ENCODE peak calls at places on chromosomes 1 and 21, in nine cellular contexts. One of them, this sample, is unnamed.

GRCh38 chr1:65918564-65918963 is 125.9 kb downstream of the PDE4B start:
- DNase-seq in neural progenitor cell: no peak
- DNase-seq in pancreas: no peak
- DNase-seq in GM23338: no peak
- DNase-seq in AG04450: no peak
- DNase-seq in heart left ventricle: no peak
- DNase-seq in stomach: no peak
- DNase-seq in DND-41: no peak
- DNase-seq in uterus: no peak
- DNase-seq in this sample: no peak

GRCh38 chr21:36254106-36254941 is 65.7 kb upstream of the MORC3 start:
- DNase-seq in AG04450: no peak
- DNase-seq in stomach: no peak
- DNase-seq in pancreas: no peak
- DNase-seq in uterus: no peak
- DNase-seq in neural progenitor cell: peak
- DNase-seq in DND-41: no peak
- DNase-seq in GM23338: peak
- DNase-seq in heart left ventricle: no peak
- DNase-seq in this sample: no peak

GRCh38 chr1:100428160-100428559 is 75.9 kb downstream of the CDC14A start:
- DNase-seq in GM23338: no peak
- DNase-seq in AG04450: no peak
- DNase-seq in uterus: no peak
- DNase-seq in heart left ventricle: no peak
- DNase-seq in DND-41: no peak
- DNase-seq in neural progenitor cell: no peak
- DNase-seq in stomach: no peak
- DNase-seq in pancreas: no peak
- DNase-seq in this sample: no peak

GRCh38 chr1:10510520-10511493 is 36.1 kb downstream of the PEX14 start:
- DNase-seq in DND-41: peak
- DNase-seq in GM23338: no peak
- DNase-seq in AG04450: peak
- DNase-seq in uterus: no peak
- DNase-seq in heart left ventricle: no peak
- DNase-seq in stomach: no peak
- DNase-seq in neural progenitor cell: no peak
- DNase-seq in pancreas: no peak
- DNase-seq in this sample: peak

GRCh38 chr1:194705123-194705522 is 1518.7 kb upstream of the B3GALT2 start:
- DNase-seq in neural progenitor cell: no peak
- DNase-seq in GM23338: no peak
- DNase-seq in stomach: no peak
- DNase-seq in AG04450: no peak
- DNase-seq in DND-41: no peak
- DNase-seq in uterus: no peak
- DNase-seq in pancreas: no peak
- DNase-seq in heart left ventricle: no peak
- DNase-seq in this sample: no peak

GRCh38 chr1:241411056-241411775 is 54.2 kb upstream of the RGS7 start:
- DNase-seq in neural progenitor cell: no peak
- DNase-seq in GM23338: no peak
- DNase-seq in heart left ventricle: no peak
- DNase-seq in AG04450: no peak
- DNase-seq in pancreas: no peak
- DNase-seq in DND-41: no peak
- DNase-seq in uterus: no peak
- DNase-seq in stomach: peak
- DNase-seq in this sample: no peak

GRCh38 chr1:168834225-168834872 is 105.3 kb upstream of the DPT start:
- DNase-seq in DND-41: no peak
- DNase-seq in stomach: no peak
- DNase-seq in GM23338: no peak
- DNase-seq in pancreas: no peak
- DNase-seq in uterus: no peak
- DNase-seq in AG04450: no peak
- DNase-seq in neural progenitor cell: no peak
- DNase-seq in heart left ventricle: no peak
- DNase-seq in this sample: no peak

GRCh38 chr1:62097464-62097863 is 97.2 kb upstream of the L1TD1 start:
- DNase-seq in stomach: no peak
- DNase-seq in heart left ventricle: no peak
- DNase-seq in GM23338: no peak
- DNase-seq in AG04450: no peak
- DNase-seq in DND-41: no peak
- DNase-seq in neural progenitor cell: no peak
- DNase-seq in uterus: no peak
- DNase-seq in pancreas: no peak
- DNase-seq in this sample: no peak

GRCh38 chr1:2199042-2199810 is 4.7 kb upstream of the FAAP20 start:
- DNase-seq in pancreas: peak
- DNase-seq in stomach: peak
- DNase-seq in heart left ventricle: peak
- DNase-seq in AG04450: peak
- DNase-seq in uterus: peak
- DNase-seq in GM23338: peak
- DNase-seq in DND-41: no peak
- DNase-seq in neural progenitor cell: peak
- DNase-seq in this sample: peak

GRCh38 chr1:180519846-180520245 is 17.5 kb upstream of the ACBD6 start:
- DNase-seq in stomach: no peak
- DNase-seq in DND-41: no peak
- DNase-seq in uterus: no peak
- DNase-seq in heart left ventricle: no peak
- DNase-seq in pancreas: no peak
- DNase-seq in AG04450: no peak
- DNase-seq in GM23338: no peak
- DNase-seq in neural progenitor cell: no peak
- DNase-seq in this sample: no peak

GRCh38 chr1:89287182-89288050 is 14.8 kb upstream of the GBP5 start:
- DNase-seq in uterus: no peak
- DNase-seq in neural progenitor cell: no peak
- DNase-seq in heart left ventricle: no peak
- DNase-seq in GM23338: no peak
- DNase-seq in DND-41: no peak
- DNase-seq in pancreas: no peak
- DNase-seq in AG04450: no peak
- DNase-seq in stomach: no peak
- DNase-seq in this sample: no peak

GRCh38 chr1:42282024-42282579 is 52.9 kb downstream of the FOXJ3 start:
- DNase-seq in AG04450: peak
- DNase-seq in neural progenitor cell: no peak
- DNase-seq in DND-41: no peak
- DNase-seq in heart left ventricle: no peak
- DNase-seq in uterus: no peak
- DNase-seq in GM23338: no peak
- DNase-seq in stomach: no peak
- DNase-seq in pancreas: no peak
- DNase-seq in this sample: no peak

GRCh38 chr1:232620356-232620841 is 9.5 kb downstream of the SIPA1L2 start:
- DNase-seq in heart left ventricle: peak
- DNase-seq in DND-41: no peak
- DNase-seq in stomach: no peak
- DNase-seq in neural progenitor cell: no peak
- DNase-seq in AG04450: no peak
- DNase-seq in GM23338: peak
- DNase-seq in pancreas: peak
- DNase-seq in uterus: peak
- DNase-seq in this sample: no peak

GRCh38 chr1:214187152-214187900 is 93.6 kb upstream of the SMYD2 start:
- DNase-seq in heart left ventricle: peak
- DNase-seq in GM23338: peak
- DNase-seq in stomach: no peak
- DNase-seq in DND-41: no peak
- DNase-seq in neural progenitor cell: peak
- DNase-seq in AG04450: no peak
- DNase-seq in pancreas: no peak
- DNase-seq in uterus: no peak
- DNase-seq in this sample: no peak

GRCh38 chr1:184535191-184535970 is 148.6 kb downstream of the C1orf21 start:
- DNase-seq in uterus: no peak
- DNase-seq in GM23338: no peak
- DNase-seq in stomach: no peak
- DNase-seq in neural progenitor cell: no peak
- DNase-seq in AG04450: no peak
- DNase-seq in DND-41: no peak
- DNase-seq in heart left ventricle: no peak
- DNase-seq in pancreas: no peak
- DNase-seq in this sample: no peak

GRCh38 chr1:200211157-200211556 is 183.6 kb downstream of the NR5A2 start:
- DNase-seq in heart left ventricle: no peak
- DNase-seq in GM23338: no peak
- DNase-seq in AG04450: peak
- DNase-seq in pancreas: no peak
- DNase-seq in DND-41: no peak
- DNase-seq in uterus: no peak
- DNase-seq in neural progenitor cell: no peak
- DNase-seq in stomach: no peak
- DNase-seq in this sample: no peak

GRCh38 chr1:78649628-78650027 is at the start of gene IFI44:
- DNase-seq in AG04450: peak
- DNase-seq in heart left ventricle: peak
- DNase-seq in GM23338: no peak
- DNase-seq in neural progenitor cell: no peak
- DNase-seq in uterus: peak
- DNase-seq in DND-41: peak
- DNase-seq in stomach: peak
- DNase-seq in pancreas: peak
- DNase-seq in this sample: peak
- H3K27ac ChIP-seq in AG04450: no peak
- H3K27ac ChIP-seq in heart left ventricle: peak
- H3K27ac ChIP-seq in GM23338: no peak
- H3K27ac ChIP-seq in neural progenitor cell: no peak
- H3K27ac ChIP-seq in uterus: peak
- H3K27ac ChIP-seq in DND-41: peak
- H3K27ac ChIP-seq in stomach: no peak
- H3K27ac ChIP-seq in pancreas: no peak
- H3K27ac ChIP-seq in this sample: peak

GRCh38 chr1:159181328-159182024 is 10.1 kb downstream of the CADM3 start:
- DNase-seq in AG04450: no peak
- DNase-seq in GM23338: no peak
- DNase-seq in neural progenitor cell: no peak
- DNase-seq in DND-41: no peak
- DNase-seq in pancreas: no peak
- DNase-seq in stomach: no peak
- DNase-seq in uterus: no peak
- DNase-seq in heart left ventricle: no peak
- DNase-seq in this sample: no peak

GRCh38 chr1:159179906-159180305 is 8.5 kb downstream of the CADM3 start:
- DNase-seq in AG04450: no peak
- DNase-seq in heart left ventricle: no peak
- DNase-seq in neural progenitor cell: no peak
- DNase-seq in pancreas: no peak
- DNase-seq in uterus: no peak
- DNase-seq in DND-41: no peak
- DNase-seq in GM23338: no peak
- DNase-seq in stomach: no peak
- DNase-seq in this sample: no peak

GRCh38 chr1:159175571-159175970 is 4.2 kb downstream of the CADM3 start:
- DNase-seq in pancreas: no peak
- DNase-seq in stomach: no peak
- DNase-seq in neural progenitor cell: no peak
- DNase-seq in GM23338: no peak
- DNase-seq in AG04450: no peak
- DNase-seq in DND-41: no peak
- DNase-seq in uterus: no peak
- DNase-seq in heart left ventricle: no peak
- DNase-seq in this sample: no peak

GRCh38 chr1:159180516-159180915 is 9.1 kb downstream of the CADM3 start:
- DNase-seq in DND-41: no peak
- DNase-seq in stomach: no peak
- DNase-seq in uterus: no peak
- DNase-seq in AG04450: no peak
- DNase-seq in GM23338: no peak
- DNase-seq in pancreas: no peak
- DNase-seq in heart left ventricle: no peak
- DNase-seq in neural progenitor cell: no peak
- DNase-seq in this sample: no peak

GRCh38 chr1:159177273-159177907 is 6.0 kb downstream of the CADM3 start:
- DNase-seq in uterus: peak
- DNase-seq in GM23338: peak
- DNase-seq in heart left ventricle: peak
- DNase-seq in DND-41: peak
- DNase-seq in neural progenitor cell: peak
- DNase-seq in AG04450: peak
- DNase-seq in pancreas: peak
- DNase-seq in stomach: peak
- DNase-seq in this sample: no peak
- TF ChIP-seq CTCF in uterus: no peak
- TF ChIP-seq CTCF in GM23338: no peak
- TF ChIP-seq CTCF in heart left ventricle: no peak
- TF ChIP-seq CTCF in DND-41: no peak
- TF ChIP-seq CTCF in neural progenitor cell: no peak
- TF ChIP-seq CTCF in AG04450: no peak
- TF ChIP-seq CTCF in pancreas: no peak
- TF ChIP-seq CTCF in stomach: no peak
- TF ChIP-seq CTCF in this sample: no peak

DNA sequence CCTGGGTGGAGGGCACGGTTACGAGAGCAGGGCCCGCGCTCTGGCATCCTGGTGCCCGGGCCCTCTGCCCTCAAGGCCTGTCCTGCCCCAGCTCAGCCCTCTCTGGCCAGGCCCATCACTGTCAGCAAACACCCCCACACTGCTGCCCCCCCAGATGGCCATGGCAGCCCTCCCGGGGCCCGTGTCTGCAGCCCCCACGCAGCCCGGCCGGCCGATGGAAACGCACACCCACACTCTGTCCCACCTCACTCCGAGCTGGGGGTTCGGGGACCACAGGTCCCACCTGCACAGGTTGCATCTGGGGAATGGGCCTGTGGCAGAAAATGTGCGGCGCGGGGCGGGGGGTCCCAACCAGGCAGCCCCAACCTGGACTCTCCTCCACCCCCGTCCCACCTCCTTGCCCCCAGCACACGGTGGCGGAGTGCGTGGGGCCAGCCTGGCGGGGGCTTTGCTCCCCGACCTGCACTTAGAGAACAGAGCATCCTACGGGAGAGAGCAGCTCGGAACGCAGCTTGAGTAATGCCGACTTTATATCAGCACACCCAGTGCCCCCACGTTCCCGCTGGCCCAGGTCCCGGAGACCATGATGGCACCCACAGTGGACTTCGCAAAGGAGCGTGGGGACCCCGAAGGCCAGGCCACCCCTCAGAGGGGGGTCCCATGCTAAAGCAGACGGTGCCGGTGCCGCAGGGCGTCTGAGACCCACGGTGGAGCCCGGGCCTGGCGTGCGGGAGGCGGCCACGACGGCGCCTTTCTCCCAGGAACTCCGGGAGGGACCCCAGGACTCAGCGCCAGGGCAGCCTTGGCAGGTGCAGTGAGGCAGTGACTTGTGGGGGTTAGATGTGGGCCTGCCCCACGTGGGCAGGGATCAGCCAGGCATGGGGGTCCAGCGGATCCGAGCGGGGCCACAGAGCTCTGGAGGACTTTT is 7.5 kb upstream of the RNF223 start:
- DNase-seq in GM23338: peak
- DNase-seq in heart left ventricle: peak
- DNase-seq in pancreas: no peak
- DNase-seq in stomach: peak
- DNase-seq in AG04450: no peak
- DNase-seq in neural progenitor cell: no peak
- DNase-seq in DND-41: no peak
- DNase-seq in uterus: peak
- DNase-seq in this sample: no peak
- H3K27ac ChIP-seq in GM23338: no peak
- H3K27ac ChIP-seq in heart left ventricle: no peak
- H3K27ac ChIP-seq in pancreas: no peak
- H3K27ac ChIP-seq in stomach: no peak
- H3K27ac ChIP-seq in AG04450: no peak
- H3K27ac ChIP-seq in neural progenitor cell: no peak
- H3K27ac ChIP-seq in DND-41: no peak
- H3K27ac ChIP-seq in uterus: no peak
- H3K27ac ChIP-seq in this sample: no peak

GRCh38 chr1:4494558-4494957 is 159.9 kb upstream of the AJAP1 start:
- DNase-seq in stomach: no peak
- DNase-seq in DND-41: no peak
- DNase-seq in AG04450: no peak
- DNase-seq in GM23338: no peak
- DNase-seq in pancreas: peak
- DNase-seq in neural progenitor cell: peak
- DNase-seq in uterus: no peak
- DNase-seq in heart left ventricle: peak
- DNase-seq in this sample: no peak
- TF ChIP-seq CTCF in stomach: no peak
- TF ChIP-seq CTCF in DND-41: no peak
- TF ChIP-seq CTCF in AG04450: no peak
- TF ChIP-seq CTCF in GM23338: no peak
- TF ChIP-seq CTCF in pancreas: peak
- TF ChIP-seq CTCF in neural progenitor cell: peak
- TF ChIP-seq CTCF in uterus: no peak
- TF ChIP-seq CTCF in heart left ventricle: peak
- TF ChIP-seq CTCF in this sample: no peak